ENCODE peak calls at places on chromosomes 13 and 19, in six cellular contexts. H is ovary, E is AG20443, O is ELR, U is NCI-H2081, I is ascending aorta. A is an unnamed sample.

GRCh38 chr19:43754562-43755255 is at the start of gene SMG9:
- DNase-seq in H (peak), E (peak), O (peak), U (peak), I (peak), A (peak)

GRCh38 chr19:3785464-3785937 is 680 bp downstream of the MATK start:
- DNase-seq in H (no peak), E (no peak), O (no peak), U (peak), I (no peak), A (no peak)

GRCh38 chr13:99809931-99810330 is 161.6 kb downstream of the ZIC5 start:
- DNase-seq in H (no peak), E (no peak), O (no peak), U (no peak), I (no peak), A (no peak)

GRCh38 chr13:19845758-19846157 is 17.7 kb downstream of the ZMYM5 start:
- DNase-seq in H (peak), E (peak), O (peak), U (no peak), I (no peak), A (no peak)

GRCh38 chr13:80224468-80224867 is 116.5 kb downstream of the SPRY2 start:
- DNase-seq in H (no peak), E (no peak), O (peak), U (no peak), I (no peak), A (no peak)

GRCh38 chr13:40591091-40591490 is 75.3 kb downstream of the FOXO1 start:
- DNase-seq in H (no peak), E (no peak), O (no peak), U (no peak), I (no peak), A (no peak)

GRCh38 chr13:101424381-101425155 is 8.3 kb upstream of the NALCN start:
- DNase-seq in H (no peak), E (peak), O (peak), U (no peak), I (no peak), A (no peak)

GRCh38 chr19:6359942-6360341 is 1.4 kb upstream of the CLPP start:
- DNase-seq in H (no peak), E (no peak), O (no peak), U (no peak), I (no peak), A (no peak)

GRCh38 chr19:12913871-12914690 is 5.0 kb downstream of the SYCE2 start:
- DNase-seq in H (no peak), E (peak), O (no peak), U (peak), I (no peak), A (no peak)

GRCh38 chr19:41097302-41097701 is 9.1 kb downstream of the CYP2A13 start:
- DNase-seq in H (no peak), E (no peak), O (no peak), U (no peak), I (no peak), A (no peak)

GRCh38 chr13:98206946-98207345 is 29.9 kb upstream of the RNF113B start:
- DNase-seq in H (no peak), E (peak), O (peak), U (no peak), I (no peak), A (no peak)

A was measured in heart left ventricle.